ENCODE peak calls at places on chromosome 15, in five cellular contexts. V is OCI-LY7, I is cardiac muscle cell, A is transverse colon, L is WTC11. B is an unnamed sample.

GRCh38 chr15:33169625-33170024 is 24.9 kb downstream of the FMN1 start:
- DNase-seq in V (no peak), I (no peak), A (no peak), L (no peak), B (no peak)

GRCh38 chr15:84981711-84982300 is at the start of gene PDE8A:
- DNase-seq in V (peak), I (peak), A (peak), L (peak), B (peak)

GRCh38 chr15:98547741-98548166 is 100.6 kb upstream of the IGF1R start:
- DNase-seq in V (no peak), I (peak), A (peak), L (peak), B (no peak)

GRCh38 chr15:99409097-99409473 is 156.7 kb upstream of the MEF2A start:
- DNase-seq in V (peak), I (peak), A (peak), L (peak), B (peak)

GRCh38 chr15:92617197-92618037 is 38.2 kb downstream of the FAM174B start:
- DNase-seq in V (no peak), I (peak), A (peak), L (no peak), B (no peak)

GRCh38 chr15:58330836-58331561 is 100.8 kb upstream of the LIPC start:
- DNase-seq in V (peak), I (peak), A (no peak), L (no peak), B (no peak)

GRCh38 chr15:62894322-62895085 is 148.0 kb upstream of the TPM1 start:
- DNase-seq in V (no peak), I (no peak), A (no peak), L (no peak), B (no peak)

GRCh38 chr15:90869601-90870353 is 1.4 kb downstream of the FURIN start:
- DNase-seq in V (peak), I (peak), A (peak), L (peak), B (no peak)

GRCh38 chr15:92527197-92527596 is 128.4 kb downstream of the FAM174B start:
- DNase-seq in V (no peak), I (peak), A (peak), L (no peak), B (no peak)

GRCh38 chr15:47332481-47332880 is 384.8 kb upstream of the SEMA6D start:
- DNase-seq in V (no peak), I (peak), A (no peak), L (no peak), B (no peak)

GRCh38 chr15:75640483-75641175 is 605 bp upstream of the IMP3 start:
- DNase-seq in V (peak), I (peak), A (no peak), L (peak), B (peak)

GRCh38 chr15:82105458-82106205 is 59.8 kb upstream of the MEX3B start:
- DNase-seq in V (no peak), I (peak), A (no peak), L (peak), B (no peak)

GRCh38 chr15:82810061-82810862 is 834 bp downstream of the WHAMM start:
- DNase-seq in V (peak), I (peak), A (peak), L (peak), B (no peak)

GRCh38 chr15:62969442-62970089 is 73.0 kb upstream of the TPM1 start:
- DNase-seq in V (no peak), I (no peak), A (no peak), L (no peak), B (no peak)

GRCh38 chr15:52780172-52780980 is 9.8 kb downstream of the ONECUT1 start:
- DNase-seq in V (peak), I (peak), A (peak), L (peak), B (peak)

GRCh38 chr15:89098281-89098680 is 10.0 kb downstream of the ABHD2 start:
- DNase-seq in V (no peak), I (no peak), A (no peak), L (no peak), B (no peak)

GRCh38 chr15:85543741-85544155 is 163.3 kb downstream of the AKAP13 start:
- DNase-seq in V (no peak), I (no peak), A (peak), L (peak), B (no peak)

GRCh38 chr15:58227706-58228543 is 89.7 kb downstream of the AQP9 start:
- DNase-seq in V (peak), I (peak), A (peak), L (peak), B (peak)

GRCh38 chr15:65778269-65778668 is 13.8 kb downstream of the DENND4A start:
- DNase-seq in V (no peak), I (no peak), A (no peak), L (no peak), B (no peak)

GRCh38 chr15:73936588-73937312 is 10.5 kb downstream of the LOXL1 start:
- DNase-seq in V (no peak), I (no peak), A (no peak), L (no peak), B (no peak)

GRCh38 chr15:38651328-38652038 is 86.9 kb upstream of the RASGRP1 start:
- DNase-seq in V (peak), I (no peak), A (peak), L (no peak), B (no peak)

GRCh38 chr15:90871097-90871715 is 2.8 kb downstream of the FURIN start:
- DNase-seq in V (peak), I (no peak), A (peak), L (peak), B (peak)

GRCh38 chr15:53830707-53831386 is 71.4 kb upstream of the WDR72 start:
- DNase-seq in V (no peak), I (no peak), A (peak), L (no peak), B (no peak)

GRCh38 chr15:58467121-58467721 is 35.4 kb downstream of the LIPC start:
- DNase-seq in V (no peak), I (no peak), A (no peak), L (no peak), B (no peak)

GRCh38 chr15:43488790-43489585 is 4.0 kb downstream of the TP53BP1 start:
- DNase-seq in V (no peak), I (peak), A (peak), L (no peak), B (no peak)

GRCh38 chr15:43484455-43484854 is 8.5 kb downstream of the TP53BP1 start:
- DNase-seq in V (no peak), I (peak), A (no peak), L (no peak), B (no peak)

GRCh38 chr15:43487271-43487895 is 5.6 kb downstream of the TP53BP1 start:
- DNase-seq in V (no peak), I (no peak), A (no peak), L (no peak), B (no peak)

DNA sequence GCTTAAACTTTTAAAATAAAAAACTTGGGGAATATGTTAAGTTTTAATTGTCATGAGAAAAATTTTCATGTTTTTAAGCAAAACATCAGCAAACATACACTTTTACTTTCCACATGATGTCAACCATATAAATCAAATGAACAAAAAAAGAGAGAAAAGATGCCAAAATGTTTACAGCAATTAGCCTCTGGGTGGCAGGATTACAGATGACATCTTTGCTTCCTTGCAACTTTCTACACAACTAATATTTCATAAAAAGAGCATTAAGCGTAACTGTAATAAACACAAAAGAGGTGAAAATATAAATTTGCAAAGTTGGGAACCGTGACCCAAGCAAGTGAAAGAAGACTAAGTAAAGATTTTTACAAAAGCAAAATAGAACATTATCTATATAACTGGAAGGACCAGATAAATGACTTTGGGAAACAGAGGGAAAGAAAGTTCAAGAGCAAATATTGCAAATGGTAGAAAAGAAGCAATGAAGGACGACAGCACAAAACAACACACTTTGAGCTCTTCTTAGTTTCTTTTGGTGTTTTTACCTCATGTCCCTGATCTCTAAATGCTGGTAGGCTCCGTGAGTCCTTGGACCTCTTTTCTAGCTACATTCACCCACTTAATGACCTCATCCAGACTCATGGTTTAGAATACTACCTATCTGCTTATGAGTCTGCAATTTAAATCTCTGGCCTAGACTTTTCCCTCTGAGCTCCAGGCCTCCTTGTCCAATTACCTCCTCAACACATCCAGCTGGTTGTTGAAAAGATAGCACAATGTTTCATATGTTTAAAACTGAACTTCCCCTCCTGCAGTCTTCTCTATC is 9.4 kb downstream of the TP53BP1 start:
- DNase-seq in V (peak), I (peak), A (no peak), L (no peak), B (no peak)
- TF ChIP-seq CTCF in V (peak), I (peak), A (peak), L (no peak), B (peak)

GRCh38 chr15:40938530-40938870 is 9.4 kb downstream of the DLL4 start:
- DNase-seq in V (no peak), I (no peak), A (no peak), L (no peak), B (no peak)

GRCh38 chr15:40936234-40936708 is 7.1 kb downstream of the DLL4 start:
- DNase-seq in V (no peak), I (no peak), A (no peak), L (no peak), B (no peak)

GRCh38 chr15:40937762-40938529 is 8.8 kb downstream of the DLL4 start:
- DNase-seq in V (no peak), I (no peak), A (peak), L (no peak), B (no peak)

GRCh38 chr15:40934457-40934856 is 5.3 kb downstream of the DLL4 start:
- DNase-seq in V (no peak), I (no peak), A (no peak), L (no peak), B (no peak)

GRCh38 chr15:40936709-40937666 is 7.8 kb downstream of the DLL4 start:
- DNase-seq in V (peak), I (no peak), A (no peak), L (no peak), B (no peak)
- TF ChIP-seq CTCF in V (peak), I (no peak), A (no peak), L (no peak), B (peak)

GRCh38 chr15:95448531-95449210 is 881.8 kb upstream of the NR2F2 start:
- DNase-seq in V (no peak), I (no peak), A (no peak), L (no peak), B (no peak)
- TF ChIP-seq CTCF in V (no peak), I (no peak), A (no peak), L (no peak), B (no peak)

GRCh38 chr15:101725073-101725472 is 800 bp upstream of the TARS3 start:
- DNase-seq in V (no peak), I (no peak), A (no peak), L (no peak), B (no peak)

GRCh38 chr15:101724675-101725005 is 367 bp upstream of the TARS3 start:
- DNase-seq in V (no peak), I (no peak), A (no peak), L (no peak), B (no peak)

GRCh38 chr15:101723161-101723873 is 956 bp downstream of the TARS3 start:
- DNase-seq in V (peak), I (peak), A (peak), L (no peak), B (peak)

GRCh38 chr15:101727186-101727585 is 2.9 kb upstream of the TARS3 start:
- DNase-seq in V (no peak), I (no peak), A (no peak), L (no peak), B (no peak)

GRCh38 chr15:101723874-101724674 is at the start of gene TARS3:
- DNase-seq in V (peak), I (peak), A (peak), L (peak), B (peak)
- TF ChIP-seq CTCF in V (peak), I (peak), A (no peak), L (no peak), B (peak)

DNA sequence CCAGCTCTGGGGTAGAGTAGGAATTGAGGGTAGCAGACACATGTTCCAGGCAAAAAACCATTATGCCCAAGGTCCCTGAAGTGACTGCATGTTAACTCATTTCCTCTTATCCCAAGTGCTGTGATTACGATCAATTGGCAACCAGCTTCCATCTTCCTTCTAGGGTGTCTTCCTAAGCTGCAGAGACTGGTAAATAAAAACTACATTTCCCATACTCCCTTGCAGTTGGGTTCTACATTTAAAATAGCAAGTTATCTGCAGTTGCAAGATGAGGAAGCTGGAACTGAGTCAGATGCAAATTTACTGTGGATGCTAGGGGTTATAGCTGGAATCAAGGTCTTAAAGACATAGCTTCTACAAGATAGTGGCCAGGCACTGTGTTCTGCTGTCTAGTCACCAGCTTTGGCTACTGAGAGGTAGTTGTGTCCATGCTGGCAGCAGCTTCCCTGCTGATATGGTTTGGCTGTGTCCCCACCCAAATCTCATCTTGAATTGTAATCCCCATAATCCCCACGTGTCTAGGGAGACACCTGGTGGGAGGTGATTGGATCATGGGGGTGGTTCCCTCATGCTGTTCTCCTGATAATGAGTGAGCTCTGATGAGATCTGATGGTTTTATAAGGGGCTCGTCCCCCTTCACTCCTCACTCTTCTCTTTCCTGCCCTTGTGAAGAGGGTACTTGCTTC is 51.3 kb upstream of the FBN1 start:
- DNase-seq in V (no peak), I (no peak), A (no peak), L (no peak), B (no peak)
- TF ChIP-seq CTCF in V (no peak), I (no peak), A (no peak), L (no peak), B (no peak)

DNA sequence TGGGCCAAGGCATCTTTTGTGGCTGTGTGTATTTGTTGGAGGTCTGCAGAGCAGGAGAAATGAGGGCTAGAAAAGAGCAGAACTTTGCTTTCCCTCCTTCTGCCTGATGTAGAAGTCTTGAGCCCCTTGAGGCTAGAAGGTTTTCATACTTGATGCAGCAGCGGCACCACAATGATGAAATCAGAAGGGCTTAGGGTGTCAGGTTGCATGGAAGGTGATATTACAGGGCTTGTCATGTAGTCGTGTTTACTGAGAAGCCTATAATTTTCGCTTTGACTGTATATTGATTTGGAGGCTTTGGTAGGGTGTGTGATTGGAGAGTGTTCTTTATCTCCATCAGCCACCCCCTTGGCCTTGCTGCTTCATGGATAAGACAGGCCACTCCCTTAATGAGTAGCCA is 339.8 kb downstream of the THSD4 start:
- DNase-seq in V (no peak), I (no peak), A (no peak), L (no peak), B (no peak)
- TF ChIP-seq CTCF in V (no peak), I (no peak), A (no peak), L (no peak), B (no peak)

GRCh38 chr15:69160976-69161877 is 792 bp downstream of the GLCE start:
- DNase-seq in V (peak), I (peak), A (peak), L (peak), B (peak)
- TF ChIP-seq CTCF in V (peak), I (peak), A (no peak), L (no peak), B (no peak)

GRCh38 chr15:79209690-79210089 is 72.8 kb upstream of the ANKRD34C start:
- DNase-seq in V (no peak), I (no peak), A (no peak), L (peak), B (no peak)

GRCh38 chr15:79208179-79208578 is 74.3 kb upstream of the ANKRD34C start:
- DNase-seq in V (peak), I (no peak), A (no peak), L (no peak), B (no peak)

GRCh38 chr15:79209116-79209515 is 73.4 kb upstream of the ANKRD34C start:
- DNase-seq in V (no peak), I (no peak), A (no peak), L (no peak), B (no peak)

GRCh38 chr15:79206940-79207339 is 75.6 kb upstream of the ANKRD34C start:
- DNase-seq in V (no peak), I (no peak), A (no peak), L (no peak), B (no peak)

GRCh38 chr15:79204886-79205285 is 77.6 kb upstream of the ANKRD34C start:
- DNase-seq in V (no peak), I (no peak), A (no peak), L (no peak), B (no peak)
- TF ChIP-seq CTCF in V (no peak), I (no peak), A (no peak), L (no peak), B (no peak)